ENCODE peak calls at places on chromosomes 1 and 21, in ten cellular contexts. K, O, D, M, Q, Y, B, U, H and R are unnamed samples.

GRCh38 chr1:99004270-99005141 is at the start of gene PLPPR5:
- DNase-seq in M (peak), O (peak), Q (no peak), D (peak), Y (peak), H (peak), B (peak), K (no peak), U (peak), R (peak)

GRCh38 chr1:96424882-96425281 is 296.7 kb upstream of the PTBP2 start:
- DNase-seq in D (peak), K (no peak), O (no peak), U (no peak), Q (no peak), H (no peak), Y (no peak), B (no peak), M (peak), R (no peak)

GRCh38 chr1:211135342-211135950 is 1.5 kb upstream of the KCNH1 start:
- DNase-seq in B (peak), Q (peak), K (no peak), O (peak), H (no peak), U (no peak), Y (no peak), D (peak), M (peak), R (no peak)

GRCh38 chr1:100622506-100622905 is 84.6 kb downstream of the GPR88 start:
- DNase-seq in K (no peak), U (no peak), D (no peak), M (no peak), B (no peak), Y (no peak), H (no peak), O (no peak), Q (no peak), R (no peak)

GRCh38 chr1:29124366-29125236 is 898 bp upstream of the TMEM200B start:
- DNase-seq in O (peak), Q (peak), K (peak), M (peak), D (peak), H (peak), B (peak), Y (peak), U (peak), R (peak)

GRCh38 chr1:40650075-40650474 is 15.4 kb downstream of the RIMS3 start:
- DNase-seq in H (no peak), D (no peak), Q (no peak), M (no peak), Y (no peak), U (no peak), B (no peak), K (no peak), O (peak), R (no peak)

GRCh38 chr1:224430511-224431113 is 4.0 kb downstream of the WDR26 start:
- DNase-seq in K (no peak), Q (peak), Y (no peak), O (no peak), U (peak), D (peak), B (peak), M (peak), H (no peak), R (no peak)

GRCh38 chr1:910311-910880 is 13.3 kb upstream of the SAMD11 start:
- DNase-seq in H (peak), D (no peak), K (peak), O (no peak), U (no peak), B (no peak), M (no peak), Q (no peak), Y (peak), R (peak)

GRCh38 chr1:61782771-61783170 is 40.5 kb downstream of the PATJ start:
- DNase-seq in Q (no peak), D (no peak), H (no peak), K (no peak), M (no peak), Y (no peak), B (no peak), U (no peak), O (no peak), R (no peak)

GRCh38 chr1:53659436-53659835 is 79.5 kb downstream of the GLIS1 start:
- DNase-seq in H (no peak), U (no peak), Q (no peak), Y (no peak), B (no peak), K (no peak), O (no peak), D (no peak), M (no peak), R (no peak)

GRCh38 chr1:18611311-18611710 is 19.3 kb upstream of the PAX7 start:
- DNase-seq in D (no peak), B (no peak), Y (no peak), Q (no peak), M (no peak), H (no peak), U (no peak), O (no peak), K (no peak), R (no peak)

GRCh38 chr21:36330904-36331303 is 10.9 kb downstream of the MORC3 start:
- DNase-seq in O (peak), Y (no peak), B (peak), K (no peak), U (peak), D (peak), H (no peak), Q (peak), M (peak), R (no peak)

GRCh38 chr1:100893718-100894117 is 924 bp downstream of the EXTL2 start:
- DNase-seq in O (no peak), Q (no peak), H (no peak), K (no peak), B (no peak), U (no peak), D (no peak), Y (no peak), M (no peak), R (no peak)

GRCh38 chr1:24968941-24969585 is 39.0 kb upstream of the RUNX3 start:
- DNase-seq in Q (no peak), K (no peak), H (no peak), U (no peak), M (no peak), Y (no peak), O (no peak), B (peak), D (no peak), R (no peak)

GRCh38 chr1:51631747-51632146 is 14.9 kb downstream of the OSBPL9 start:
- DNase-seq in D (no peak), M (no peak), B (no peak), Q (no peak), H (no peak), K (no peak), U (no peak), Y (no peak), O (no peak), R (no peak)

GRCh38 chr1:86872086-86872485 is 41.8 kb downstream of the SELENOF start:
- DNase-seq in D (peak), K (no peak), B (no peak), O (no peak), Y (no peak), Q (no peak), H (no peak), M (peak), U (no peak), R (no peak)

GRCh38 chr21:44333701-44334636 is 5.2 kb downstream of the CFAP410 start:
- DNase-seq in Q (no peak), B (no peak), U (no peak), O (no peak), D (no peak), Y (no peak), M (no peak), H (no peak), K (no peak), R (no peak)

GRCh38 chr1:25522240-25522639 is 21.2 kb upstream of the LDLRAP1 start:
- DNase-seq in Y (no peak), D (peak), O (no peak), Q (no peak), B (no peak), M (no peak), H (no peak), U (no peak), K (no peak), R (no peak)

GRCh38 chr1:30379684-30380624 is 343.4 kb downstream of the MATN1 start:
- DNase-seq in O (peak), U (peak), K (peak), Q (peak), D (peak), Y (peak), M (peak), H (peak), B (peak), R (peak)

GRCh38 chr1:205800973-205801703 is 11.9 kb downstream of the SLC41A1 start:
- DNase-seq in U (no peak), K (no peak), B (no peak), Q (no peak), O (no peak), Y (no peak), M (peak), D (no peak), H (no peak), R (no peak)

GRCh38 chr1:58754056-58754613 is 29.7 kb downstream of the JUN start:
- DNase-seq in B (peak), Y (no peak), K (no peak), U (no peak), M (no peak), D (no peak), O (no peak), Q (no peak), H (no peak), R (no peak)

GRCh38 chr1:45971922-45972321 is 160.5 kb downstream of the PIK3R3 start:
- DNase-seq in H (no peak), D (no peak), Y (no peak), Q (no peak), K (no peak), O (no peak), B (no peak), M (no peak), U (no peak), R (no peak)

GRCh38 chr1:50827546-50827945 is 132.5 kb downstream of the FAF1 start:
- DNase-seq in O (no peak), K (no peak), M (no peak), H (no peak), Q (no peak), Y (no peak), U (no peak), D (no peak), B (no peak), R (no peak)

GRCh38 chr1:58989845-58990244 is 206.0 kb upstream of the JUN start:
- DNase-seq in U (no peak), D (no peak), H (no peak), Y (no peak), B (no peak), O (no peak), Q (no peak), M (no peak), K (no peak), R (no peak)

GRCh38 chr21:42311160-42311559 is 4.0 kb downstream of the TFF3 start:
- DNase-seq in O (no peak), Q (no peak), H (no peak), K (no peak), M (no peak), D (no peak), B (no peak), Y (peak), U (no peak), R (no peak)

GRCh38 chr1:19872190-19872589 is 10.0 kb upstream of the OTUD3 start:
- DNase-seq in B (peak), Q (no peak), U (no peak), K (no peak), M (peak), Y (no peak), H (no peak), O (no peak), D (no peak), R (no peak)
- TF ChIP-seq CTCF in B (no peak), Q (no peak), U (no peak), K (no peak), M (peak), Y (no peak), H (no peak), O (no peak), D (peak), R (peak)

GRCh38 chr1:70140894-70141293 is 64.5 kb downstream of the LRRC40 start:
- DNase-seq in K (no peak), H (no peak), O (no peak), M (peak), B (no peak), D (peak), Q (no peak), U (no peak), Y (no peak), R (no peak)

GRCh38 chr1:70146488-70146887 is 58.9 kb downstream of the LRRC40 start:
- DNase-seq in K (no peak), H (no peak), O (no peak), Y (no peak), B (peak), M (peak), Q (no peak), D (peak), U (no peak), R (no peak)

GRCh38 chr1:70140343-70140742 is 65.0 kb downstream of the LRRC40 start:
- DNase-seq in B (no peak), M (peak), K (no peak), U (peak), Y (no peak), Q (no peak), D (peak), H (no peak), O (no peak), R (no peak)

GRCh38 chr1:70143052-70143659 is 62.2 kb downstream of the LRRC40 start:
- DNase-seq in U (no peak), D (peak), B (no peak), M (peak), Q (no peak), H (no peak), Y (no peak), O (no peak), K (no peak), R (no peak)

DNA sequence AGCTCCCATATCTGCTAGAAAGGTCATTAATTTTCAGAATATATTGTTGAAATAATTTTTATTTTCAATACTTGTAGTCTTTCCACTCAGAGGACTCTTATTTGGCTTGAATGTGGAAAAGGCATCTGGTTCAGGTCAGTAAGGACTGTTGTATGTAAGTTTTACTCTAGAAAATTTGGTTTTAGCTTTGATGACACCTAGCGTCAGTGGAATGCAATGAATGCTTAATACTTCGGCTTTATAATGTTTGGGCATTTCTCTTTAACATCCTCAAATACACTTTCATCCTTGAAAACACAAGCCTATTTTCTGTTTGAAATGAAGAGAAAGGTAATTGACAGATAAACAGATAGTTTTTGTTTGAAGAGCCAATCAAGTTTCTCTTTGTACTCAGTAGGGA is 63.3 kb downstream of the LRRC40 start:
- DNase-seq in H (no peak), B (no peak), Y (no peak), O (no peak), D (peak), M (peak), K (no peak), U (no peak), Q (no peak), R (no peak)
- TF ChIP-seq CTCF in H (no peak), B (no peak), Y (no peak), O (peak), D (peak), M (peak), K (peak), U (no peak), Q (no peak), R (peak)

GRCh38 chr1:11885922-11886321 is 27.2 kb upstream of the NPPB start:
- DNase-seq in U (peak), D (no peak), K (no peak), H (no peak), B (no peak), O (no peak), M (no peak), Q (no peak), Y (no peak), R (no peak)

GRCh38 chr1:11880181-11880575 is 21.4 kb upstream of the NPPB start:
- DNase-seq in O (no peak), Y (no peak), M (no peak), D (no peak), B (no peak), U (no peak), Q (no peak), K (no peak), H (no peak), R (no peak)

GRCh38 chr1:11881749-11882441 is 23.1 kb upstream of the NPPB start:
- DNase-seq in Y (no peak), Q (no peak), K (no peak), B (no peak), U (no peak), D (no peak), H (no peak), O (no peak), M (no peak), R (no peak)

GRCh38 chr1:11880911-11881748 is 22.4 kb upstream of the NPPB start:
- DNase-seq in K (peak), U (peak), Y (no peak), B (no peak), Q (no peak), D (no peak), H (no peak), O (peak), M (no peak), R (no peak)

GRCh38 chr1:11882814-11883538 is 24.2 kb upstream of the NPPB start:
- DNase-seq in Y (no peak), D (no peak), Q (no peak), O (peak), M (no peak), K (peak), B (no peak), H (peak), U (peak), R (no peak)
- TF ChIP-seq CTCF in Y (no peak), D (no peak), Q (no peak), O (no peak), M (no peak), K (no peak), B (no peak), H (no peak), U (no peak), R (no peak)

DNA sequence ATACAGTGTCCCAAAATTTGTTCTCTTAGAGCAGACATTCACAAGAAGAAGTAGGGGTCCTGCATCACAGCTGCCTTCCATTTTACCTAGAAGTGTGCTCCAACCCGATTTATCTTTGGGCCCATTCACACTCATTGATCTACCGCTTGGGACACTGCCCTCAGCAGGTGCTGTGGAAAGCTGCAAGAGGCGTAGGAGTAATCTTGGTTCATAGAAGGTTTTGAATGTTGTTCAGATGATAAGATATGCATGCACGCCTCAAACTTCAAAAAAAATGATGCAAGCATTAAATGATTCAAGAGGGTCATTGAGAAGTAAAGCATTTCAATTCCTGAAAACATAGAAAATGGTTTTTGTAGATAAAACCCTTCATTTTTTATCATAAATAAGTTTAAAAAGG is 18.6 kb upstream of the C1orf105 start:
- DNase-seq in D (no peak), Y (no peak), M (no peak), B (no peak), K (no peak), Q (no peak), O (peak), H (no peak), U (no peak), R (no peak)
- TF ChIP-seq CTCF in D (peak), Y (no peak), M (peak), B (no peak), K (no peak), Q (no peak), O (peak), H (no peak), U (no peak), R (peak)